ENCODE peak calls at places on chromosomes 16 and 17, in five cellular contexts. L is HEK293T, X is T-helper 1 cell, W is Calu3, R is B cell. V is an unnamed sample.
A peak's percentile ranks its signal among the peaks of the same experiment; 100 is the strongest.

GRCh38 chr17:74404802-74405201 is 27.1 kb upstream of the GPRC5C start:
- DNase-seq in W (no peak), R (no peak), X (no peak), L (no peak), V (no peak)

GRCh38 chr17:74520790-74521480 is 10.3 kb downstream of the CD300LB start:
- DNase-seq in X (no peak), R (no peak), W (no peak), L (peak; percentile 4), V (no peak)

GRCh38 chr17:61139219-61139618 is 260.4 kb upstream of the TBX2 start:
- DNase-seq in R (peak; percentile 76), X (peak; percentile 7), L (no peak), W (no peak), V (peak; percentile 71)

GRCh38 chr16:9251026-9251425 is 159.6 kb downstream of the HAPSTR1 start:
- DNase-seq in R (no peak), X (no peak), W (peak; percentile 24), L (no peak), V (no peak)

GRCh38 chr16:67555795-67556212 is 6.5 kb upstream of the CTCF start:
- DNase-seq in X (no peak), W (no peak), R (no peak), L (no peak), V (peak; percentile 91)

GRCh38 chr17:50346313-50347086 is 574 bp downstream of the XYLT2 start:
- DNase-seq in R (no peak), L (peak; percentile 41), W (peak; percentile 55), X (no peak), V (peak; percentile 35)

GRCh38 chr17:17790673-17791464 is 45.9 kb downstream of the SREBF1 start:
- DNase-seq in L (no peak), R (no peak), X (no peak), W (no peak), V (no peak)

GRCh38 chr17:39717660-39718059 is 12.7 kb downstream of the MIEN1 start:
- DNase-seq in W (no peak), X (no peak), L (no peak), R (no peak), V (no peak)

GRCh38 chr16:27367463-27368357 is 34.3 kb upstream of the IL21R start:
- DNase-seq in W (peak; percentile 89), X (peak; percentile 75), R (peak; percentile 93), L (peak; percentile 86), V (peak; percentile 70)

GRCh38 chr16:79810449-79811189 is 210.1 kb upstream of the MAF start:
- DNase-seq in L (no peak), W (no peak), R (no peak), X (no peak), V (no peak)

GRCh38 chr17:73695035-73695738 is 50.9 kb upstream of the SDK2 start:
- DNase-seq in X (no peak), W (no peak), L (no peak), R (no peak), V (no peak)

GRCh38 chr17:49694847-49695697 is 12.7 kb downstream of the SLC35B1 start:
- DNase-seq in L (peak; percentile 53), R (peak; percentile 75), W (peak; percentile 75), X (peak; percentile 28), V (peak; percentile 46)

GRCh38 chr17:81127526-81128177 is 37.7 kb upstream of the PVALEF start:
- DNase-seq in R (no peak), X (no peak), W (no peak), L (no peak), V (no peak)

GRCh38 chr16:79071424-79071823 is 529.1 kb downstream of the MAF start:
- DNase-seq in L (no peak), W (no peak), R (no peak), X (no peak), V (no peak)

V was measured in PC-9.